ENCODE peak calls at places on chromosomes 2 and 18, in four cellular contexts. V is Peyer's patch, A is IMR-90, N is heart left ventricle. W is an unnamed sample. For H3K27me3, the result is how much of the 10 kb centered on the place peaks cover.

GRCh38 chr2:11069566-11070185 is 85.6 kb upstream of the SLC66A3 start:
- DNase-seq in V (no peak), A (no peak), N (no peak), W (no peak)

GRCh38 chr2:175180701-175181103 is 808 bp downstream of the ATP5MC3 start:
- DNase-seq in V (peak), A (peak), N (peak), W (no peak)

GRCh38 chr2:11007331-11007909 is 95.7 kb downstream of the KCNF1 start:
- DNase-seq in V (no peak), A (no peak), N (no peak), W (no peak)

GRCh38 chr2:48205137-48205798 is 299.0 kb upstream of the FBXO11 start:
- DNase-seq in V (no peak), A (peak), N (no peak), W (no peak)

GRCh38 chr2:238146884-238147544 is 8.5 kb downstream of the KLHL30 start:
- DNase-seq in V (no peak), A (no peak), N (no peak), W (no peak)

GRCh38 chr2:117691980-117692379 is 122.5 kb upstream of the DDX18 start:
- DNase-seq in V (no peak), A (no peak), N (no peak), W (no peak)

GRCh38 chr2:37635359-37636208 is 35.9 kb downstream of the CDC42EP3 start:
- DNase-seq in V (peak), A (peak), N (peak), W (no peak)

GRCh38 chr2:182980115-182980514 is 58.1 kb downstream of the NCKAP1 start:
- DNase-seq in V (no peak), A (peak), N (no peak), W (peak)

GRCh38 chr2:232419245-232420072 is 12.8 kb downstream of the ALPG start:
- DNase-seq in V (no peak), A (no peak), N (no peak), W (no peak)

GRCh38 chr2:232416521-232417470 is 10.2 kb downstream of the ALPG start:
- DNase-seq in V (no peak), A (no peak), N (no peak), W (no peak)

GRCh38 chr2:232417489-232417888 is 10.8 kb downstream of the ALPG start:
- DNase-seq in V (no peak), A (no peak), N (no peak), W (no peak)

GRCh38 chr2:232418466-232419244 is 12.0 kb downstream of the ALPG start:
- DNase-seq in V (no peak), A (no peak), N (no peak), W (no peak)

GRCh38 chr2:232418056-232418455 is 11.4 kb downstream of the ALPG start:
- DNase-seq in V (no peak), A (no peak), N (no peak), W (no peak)
- H3K4me3 ChIP-seq in V (no peak), A (no peak), N (no peak), W (no peak)

GRCh38 chr18:11862468-11863137 is 11.4 kb downstream of the CHMP1B start:
- DNase-seq in V (no peak), A (no peak), N (no peak), W (no peak)
- TF ChIP-seq POLR2A in V (no peak), A (no peak), N (no peak), W (no peak)

DNA sequence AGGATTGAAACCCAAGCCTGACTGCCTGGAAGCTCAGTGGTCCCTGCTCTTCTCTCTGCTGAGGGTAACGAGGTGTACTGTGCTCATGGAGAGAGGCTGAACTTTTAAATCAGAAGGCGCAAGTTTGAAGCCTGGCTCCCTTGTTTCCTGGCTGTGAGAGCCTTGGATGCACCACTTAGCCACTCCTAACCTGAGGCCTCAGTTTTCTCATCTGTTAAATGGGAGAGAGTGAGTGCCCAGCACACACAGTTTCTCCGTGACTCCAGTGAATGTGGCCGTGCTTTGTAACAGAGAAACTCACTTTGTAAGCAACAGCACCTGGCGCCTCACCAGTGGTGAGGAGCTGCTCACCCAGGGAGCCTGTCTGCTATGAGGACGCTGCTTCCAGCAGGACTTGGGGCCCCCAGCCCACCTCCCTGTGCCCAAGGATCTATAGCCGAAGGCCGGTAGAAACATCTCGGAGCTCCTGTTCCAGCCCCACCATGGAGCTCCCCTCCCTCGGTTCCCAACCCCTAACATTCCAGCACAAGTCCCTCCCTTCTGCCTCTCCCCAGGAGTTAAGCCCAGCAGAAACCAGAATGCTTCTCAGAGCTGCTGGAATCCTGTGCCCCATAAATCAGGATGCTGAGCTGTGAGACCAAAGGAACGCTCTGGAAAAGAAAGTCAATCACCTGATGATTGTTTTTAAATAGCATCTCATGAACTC is 20.3 kb upstream of the KCNK3 start:
- DNase-seq in V (no peak), A (no peak), N (no peak), W (no peak)
- H3K27me3 ChIP-seq in V (under half), A (half or more), N (under half), W (under half)

GRCh38 chr18:51417643-51418483 is 220.4 kb upstream of the MEX3C start:
- DNase-seq in V (no peak), A (no peak), N (no peak), W (no peak)
- H3K4me3 ChIP-seq in V (no peak), A (no peak), N (no peak), W (no peak)

GRCh38 chr2:216094701-216095100 is 13.0 kb downstream of the TMEM169 start:
- DNase-seq in V (no peak), A (no peak), N (no peak), W (no peak)
- TF ChIP-seq POLR2A in V (no peak), A (no peak), N (no peak), W (no peak)

DNA sequence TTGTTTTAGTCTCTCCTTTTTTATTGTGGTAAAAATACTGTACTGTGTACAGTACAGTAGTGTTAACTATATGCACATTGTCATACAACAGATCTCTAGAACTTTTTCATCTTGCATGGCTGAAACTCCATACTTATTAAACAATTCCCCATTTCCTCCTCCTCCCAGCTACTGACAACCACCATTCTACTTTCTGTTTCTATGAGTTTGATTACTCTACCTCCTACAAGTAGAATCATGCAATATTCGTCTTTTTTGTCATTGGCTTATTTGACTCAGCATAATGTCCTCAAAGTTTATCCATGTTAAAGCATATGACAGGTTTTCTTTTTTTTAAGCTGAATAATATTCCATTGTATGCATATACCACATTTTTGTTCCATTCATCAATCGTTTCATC is 338.2 kb downstream of the AGPS start:
- DNase-seq in V (no peak), A (no peak), N (no peak), W (no peak)
- H3K27me3 ChIP-seq in V (under half), A (under half), N (under half), W (under half)

DNA sequence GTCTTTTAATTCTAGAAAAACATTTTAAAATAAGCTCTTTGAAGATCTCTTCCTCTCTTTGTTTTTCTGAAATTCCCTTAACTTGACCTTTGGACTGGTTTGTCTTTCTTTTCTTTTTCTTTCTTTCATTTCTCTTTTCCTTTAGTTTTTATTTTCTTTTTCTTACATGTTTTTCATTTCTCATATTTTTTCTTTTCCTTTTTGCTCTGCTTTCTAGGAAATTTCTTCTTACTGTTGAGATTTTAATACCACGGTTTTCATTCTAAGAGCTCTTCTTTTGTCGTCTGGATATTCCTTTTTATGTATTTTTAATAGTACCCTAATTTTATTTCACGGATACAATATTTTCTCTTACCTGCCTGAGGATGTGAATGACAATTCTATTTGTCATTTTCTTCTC is 337.8 kb downstream of the AGPS start:
- DNase-seq in V (no peak), A (no peak), N (no peak), W (no peak)
- H3K4me3 ChIP-seq in V (no peak), A (no peak), N (no peak), W (no peak)

DNA sequence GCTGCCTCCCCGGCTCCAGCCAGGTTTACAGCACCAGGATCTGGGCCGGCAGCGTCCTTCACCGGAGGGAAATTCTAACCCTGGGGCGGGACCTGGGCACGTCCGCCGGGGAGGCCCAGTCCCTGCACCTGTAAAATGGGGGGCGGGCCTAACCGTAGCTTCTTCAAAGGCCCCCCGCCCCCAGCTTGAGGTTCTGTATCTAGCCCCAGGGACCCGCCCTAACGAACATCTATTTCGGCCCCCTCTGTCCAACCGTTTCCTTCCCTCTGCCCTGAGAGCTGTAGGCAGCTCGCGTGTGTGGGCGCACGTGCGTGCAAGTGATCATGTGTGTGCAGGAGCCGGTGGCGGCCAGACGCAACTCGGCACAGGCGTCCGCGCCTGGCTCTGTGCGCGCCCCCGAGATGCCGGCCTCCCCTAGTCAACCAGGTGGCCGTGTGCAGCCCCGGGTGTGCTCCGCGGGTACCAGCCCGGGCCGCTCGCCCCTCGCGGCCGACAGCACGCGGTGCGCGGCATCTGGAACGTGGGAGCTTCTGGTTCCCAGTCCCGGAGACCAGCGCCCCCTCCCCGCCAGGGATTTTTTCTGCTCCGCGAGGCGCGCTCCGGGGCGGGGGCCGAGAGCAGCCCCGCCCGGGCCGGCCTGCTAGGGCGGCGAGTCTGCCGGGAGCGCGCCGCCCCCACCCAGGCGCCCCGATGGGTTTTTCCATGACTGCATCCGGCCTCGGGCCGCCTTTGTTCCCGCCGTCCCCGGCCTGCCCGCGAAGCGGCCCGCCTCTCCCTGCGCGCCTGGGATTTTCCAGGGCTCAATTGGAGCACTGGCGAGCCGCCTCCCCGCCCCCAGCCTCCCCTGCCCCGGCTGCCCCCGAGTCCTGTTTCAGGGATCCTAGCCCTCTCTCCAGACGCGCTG is 21.2 kb downstream of the TEX44 start:
- DNase-seq in V (peak), A (peak), N (peak), W (peak)
- TF ChIP-seq POLR2A in V (peak), A (no peak), N (peak), W (no peak)

GRCh38 chr2:16287831-16288230 is 347.5 kb downstream of the MYCN start:
- DNase-seq in V (no peak), A (no peak), N (no peak), W (no peak)
- H3K27me3 ChIP-seq in V (under half), A (under half), N (under half), W (under half)

DNA sequence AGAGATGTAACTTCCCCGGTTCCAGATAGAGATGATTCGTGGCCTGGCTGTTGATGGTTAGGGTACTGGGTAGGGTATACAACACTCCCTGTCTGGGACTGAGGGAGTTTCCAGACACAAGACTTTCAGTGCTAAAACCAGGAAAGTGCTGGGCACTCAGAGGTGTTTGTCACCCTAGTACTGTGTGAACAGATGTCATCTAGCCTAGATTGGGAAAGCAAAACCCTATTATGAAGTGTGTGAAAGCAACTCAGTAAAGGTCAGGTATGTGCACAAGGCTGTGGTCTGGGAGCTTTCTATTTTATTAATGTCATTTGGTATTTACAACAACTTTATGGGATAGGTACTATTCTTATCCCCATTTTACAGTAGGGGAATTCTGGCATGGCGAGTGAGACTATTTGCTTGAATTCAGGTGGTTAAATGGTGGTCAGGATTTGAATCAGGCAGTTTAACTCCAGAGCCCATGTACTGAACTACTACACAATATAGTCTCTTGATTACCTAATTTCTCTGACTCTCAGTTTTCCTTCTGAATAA is 2.6 kb downstream of the BZW1 start:
- DNase-seq in V (no peak), A (no peak), N (no peak), W (no peak)
- H3K4me3 ChIP-seq in V (no peak), A (no peak), N (no peak), W (no peak)